ENCODE peak calls at places on chromosomes 7 and 10, in seven cellular contexts. H is cardiac fibroblast, S is BE2C, O is hepatocyte, M is fibroblast of lung, V is mesothelial cell of epicardium, T is dorsolateral prefrontal cortex. F is an unnamed sample.

GRCh38 chr10:78626471-78626870 is 442.3 kb upstream of the ZMIZ1 start:
- DNase-seq in V (no peak), M (no peak), H (no peak), T (no peak), S (no peak), O (no peak), F (no peak)

GRCh38 chr10:69051303-69051702 is 36.6 kb upstream of the SRGN start:
- DNase-seq in V (no peak), T (no peak), O (no peak), M (peak; percentile 46), H (peak; percentile 36), S (no peak), F (no peak)

GRCh38 chr7:644381-645305 is 81.9 kb upstream of the DNAAF5 start:
- DNase-seq in T (no peak), S (no peak), V (no peak), H (no peak), O (no peak), M (no peak), F (no peak)

GRCh38 chr7:80362677-80363076 is 149.2 kb downstream of the GNAT3 start:
- DNase-seq in H (no peak), V (no peak), T (no peak), S (no peak), M (peak; percentile 31), O (no peak), F (no peak)

GRCh38 chr10:76618641-76619040 is 1019.0 kb downstream of the KCNMA1 start:
- DNase-seq in H (no peak), M (no peak), S (no peak), T (no peak), O (no peak), V (no peak), F (no peak)

GRCh38 chr7:128899392-128899791 is 11.1 kb downstream of the KCP start:
- DNase-seq in T (no peak), H (no peak), O (no peak), V (no peak), S (no peak), M (peak; percentile 11), F (no peak)

GRCh38 chr7:78587443-78588044 is 789.0 kb downstream of the PHTF2 start:
- DNase-seq in M (peak; percentile 28), T (no peak), V (no peak), H (peak; percentile 22), S (peak; percentile 53), O (no peak), F (no peak)

GRCh38 chr7:108836246-108836645 is 266.6 kb downstream of the DNAJB9 start:
- DNase-seq in O (no peak), T (no peak), S (no peak), V (no peak), M (peak; percentile 4), H (no peak), F (no peak)

GRCh38 chr7:44223362-44224114 is 22.8 kb downstream of the YKT6 start:
- DNase-seq in V (no peak), T (no peak), H (no peak), S (no peak), O (no peak), M (no peak), F (no peak)

GRCh38 chr7:134854816-134855215 is 75.4 kb downstream of the CALD1 start:
- DNase-seq in S (no peak), M (no peak), H (peak; percentile 48), V (no peak), T (no peak), O (no peak), F (no peak)

GRCh38 chr10:91614254-91614624 is 18.6 kb downstream of the PPP1R3C start:
- DNase-seq in M (peak; percentile 89), O (no peak), T (no peak), S (no peak), V (no peak), H (peak; percentile 74), F (no peak)

GRCh38 chr10:130493021-130493420 is 356.8 kb downstream of the GLRX3 start:
- DNase-seq in S (no peak), H (no peak), O (no peak), V (no peak), T (no peak), M (no peak), F (no peak)

GRCh38 chr7:127239814-127240213 is 12.9 kb downstream of the GRM8 start:
- DNase-seq in H (no peak), V (no peak), O (no peak), M (no peak), S (no peak), T (no peak), F (no peak)

GRCh38 chr10:126946746-126947145 is 41.5 kb downstream of the DOCK1 start:
- DNase-seq in V (no peak), O (no peak), S (no peak), T (no peak), H (no peak), M (no peak), F (no peak)

GRCh38 chr7:80335473-80336232 is 176.2 kb downstream of the GNAT3 start:
- DNase-seq in V (no peak), H (peak; percentile 46), O (peak; percentile 76), T (no peak), M (peak; percentile 73), S (no peak), F (no peak)

GRCh38 chr7:55504093-55504859 is 68.0 kb downstream of the VOPP1 start:
- DNase-seq in V (no peak), H (peak; percentile 28), S (no peak), T (no peak), M (no peak), O (no peak), F (no peak)

GRCh38 chr10:3452234-3452633 is 279.7 kb upstream of the PITRM1 start:
- DNase-seq in V (no peak), O (peak; percentile 49), M (peak; percentile 98), S (no peak), T (no peak), H (peak; percentile 95), F (no peak)
- TF ChIP-seq CTCF in V (no peak), O (peak; percentile 37), M (peak; percentile 73), S (no peak), T (peak; percentile 35), H (peak; percentile 59), F (peak; percentile 55)

GRCh38 chr10:8233832-8234259 is 179.4 kb downstream of the GATA3 start:
- DNase-seq in S (no peak), H (no peak), O (no peak), M (no peak), V (no peak), T (no peak), F (no peak)

GRCh38 chr10:8229153-8229552 is 174.7 kb downstream of the GATA3 start:
- DNase-seq in T (no peak), O (no peak), M (no peak), H (no peak), V (no peak), S (no peak), F (no peak)

GRCh38 chr10:8233049-8233448 is 178.6 kb downstream of the GATA3 start:
- DNase-seq in S (no peak), O (no peak), M (no peak), H (no peak), V (no peak), T (no peak), F (no peak)

GRCh38 chr10:8227246-8227645 is 172.8 kb downstream of the GATA3 start:
- DNase-seq in O (no peak), H (no peak), S (no peak), T (no peak), V (no peak), M (no peak), F (no peak)

GRCh38 chr10:8230887-8231286 is 176.4 kb downstream of the GATA3 start:
- DNase-seq in T (no peak), S (no peak), M (no peak), H (no peak), O (no peak), V (no peak), F (no peak)
- TF ChIP-seq CTCF in T (no peak), S (no peak), M (no peak), H (no peak), O (no peak), V (no peak), F (no peak)

DNA sequence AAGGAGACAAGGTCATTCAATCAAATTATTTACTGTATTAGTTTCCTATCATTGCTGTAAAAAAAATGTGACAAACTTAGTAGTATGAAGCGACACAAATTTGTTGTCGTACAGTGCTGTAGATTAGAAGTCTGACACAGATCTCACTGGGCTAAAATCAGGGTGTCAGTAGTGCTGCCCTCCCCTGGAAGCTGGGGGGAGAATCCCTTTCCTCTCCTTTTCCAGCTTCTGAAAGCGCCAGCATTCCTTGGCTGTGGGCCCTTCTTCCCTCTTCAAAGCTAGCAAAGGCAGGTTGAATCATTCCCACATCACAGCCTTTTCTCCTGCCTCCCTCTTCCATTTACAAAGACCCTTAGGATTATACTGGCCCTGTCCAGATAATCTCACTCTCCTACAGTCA is 28.0 kb downstream of the VPS41 start:
- DNase-seq in M (no peak), S (no peak), H (no peak), T (no peak), O (no peak), V (no peak), F (no peak)
- TF ChIP-seq CTCF in M (no peak), S (peak; percentile 20), H (no peak), T (no peak), O (no peak), V (no peak), F (no peak)

DNA sequence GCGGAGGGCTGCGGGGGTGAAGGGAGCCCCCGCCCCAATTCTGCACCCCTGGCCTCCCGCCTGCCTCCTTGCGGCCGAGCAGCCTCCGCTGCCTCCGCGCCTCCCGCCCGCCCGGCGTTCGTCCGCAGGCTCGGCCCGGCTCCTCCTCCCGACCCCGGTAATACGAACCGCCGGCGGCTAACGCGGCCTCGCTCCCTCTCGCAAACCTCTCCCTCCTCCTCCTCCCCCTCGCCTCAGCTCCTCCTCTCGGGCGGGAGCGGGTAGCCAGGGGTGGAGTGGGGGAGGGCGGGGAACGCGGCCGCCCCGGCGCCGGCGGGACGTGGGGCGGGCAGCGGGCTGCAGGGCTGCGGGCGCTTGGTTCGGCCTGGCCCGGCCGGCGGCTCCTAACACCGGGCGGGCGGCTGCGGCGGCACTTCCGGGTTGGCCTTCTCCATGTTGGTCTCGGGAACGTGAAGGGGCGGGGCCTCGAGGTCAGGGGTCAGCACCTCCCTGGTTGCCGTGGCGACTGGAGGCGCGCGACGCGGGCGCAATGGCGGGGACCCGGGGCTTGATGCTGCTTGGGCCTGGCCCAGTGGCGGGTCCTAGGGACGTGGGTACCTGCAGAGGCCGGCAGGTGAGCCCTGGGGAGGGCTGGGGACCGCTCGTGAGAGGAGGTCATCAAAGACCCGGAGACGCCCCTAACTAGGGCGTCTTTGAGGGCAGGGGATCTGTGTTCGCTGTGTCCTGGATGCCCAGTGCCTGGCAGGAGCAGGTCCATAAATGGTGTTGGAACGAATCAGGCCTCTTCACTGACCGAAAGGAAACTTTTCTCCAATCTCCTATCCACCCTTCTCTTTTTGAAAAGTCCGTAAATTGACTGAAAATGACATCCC is at the start of gene RAB11FIP2:
- DNase-seq in M (peak; percentile 91), H (peak; percentile 95), V (peak; percentile 92), T (peak; percentile 97), O (peak; percentile 96), S (peak; percentile 96), F (peak; percentile 94)
- TF ChIP-seq CTCF in M (peak; percentile 18), H (no peak), V (no peak), T (no peak), O (peak; percentile 24), S (no peak), F (peak; percentile 57)

DNA sequence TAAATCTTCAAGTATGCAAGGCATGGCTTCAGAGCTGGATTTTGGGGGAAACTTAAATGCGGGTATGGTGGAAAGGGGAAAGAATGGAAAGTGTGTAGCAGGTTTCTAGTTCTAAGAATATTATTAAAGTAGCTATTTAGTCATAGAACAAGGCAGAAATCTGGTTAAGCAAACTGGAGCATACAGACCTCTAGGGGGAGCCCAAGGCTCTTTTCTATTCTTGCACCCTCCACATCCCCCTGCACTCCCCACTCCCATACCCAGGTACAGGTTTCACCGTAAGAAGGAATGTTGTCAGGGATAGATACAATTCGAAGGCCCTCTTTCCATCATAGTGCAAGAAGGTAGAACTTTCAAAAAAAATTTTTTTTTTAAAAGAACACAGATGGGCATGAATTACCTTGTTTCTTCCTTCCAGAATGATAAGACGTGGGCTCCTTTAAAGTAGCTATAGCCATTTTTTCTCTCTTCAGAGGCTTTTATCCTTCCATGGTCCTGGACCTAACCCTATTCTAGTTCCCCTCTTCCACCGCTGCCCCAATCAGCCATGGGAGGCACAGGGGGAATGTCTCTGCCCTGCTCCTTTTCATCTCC is 41.5 kb upstream of the SMIM30 start:
- DNase-seq in V (no peak), H (peak; percentile 35), S (peak; percentile 37), M (peak; percentile 50), T (no peak), O (peak; percentile 50), F (no peak)
- TF ChIP-seq CTCF in V (peak; percentile 22), H (peak; percentile 70), S (peak; percentile 77), M (peak; percentile 85), T (peak; percentile 47), O (peak; percentile 55), F (peak; percentile 76)

F was measured in type B pancreatic cell.